ENCODE peak calls at places on chromosomes 4 and X, in eight cellular contexts. One of them, this sample, is unnamed.

GRCh38 chr4:56701644-56702043 is 20.5 kb upstream of the HOPX start:
- DNase-seq in activated naive CD8-positive, alpha-beta T cell treated with anti-CD3 and anti-CD28 coated beads, Interleukin-2, amount 50 U/mL, for 24 hours: no peak
- DNase-seq in RKO: no peak
- DNase-seq in fibroblast of the aortic adventitia: no peak
- DNase-seq in stimulated activated CD4-positive, alpha-beta T cell treated with anti-CD3 and anti-CD28 coated beads, Interleukin-4, amount 100 ng/mL, for 1 hour: no peak
- DNase-seq in RWPE1: no peak
- DNase-seq in NAMALWA: no peak
- DNase-seq in stimulated activated CD8-positive, alpha-beta memory T cell treated with anti-CD3 and anti-CD28 coated beads, Interleukin-15, amount 100 ng/mL, for 4 hours: no peak
- DNase-seq in this sample: no peak

GRCh38 chr4:98181815-98182214 is 38.5 kb upstream of the STPG2 start:
- DNase-seq in activated naive CD8-positive, alpha-beta T cell treated with anti-CD3 and anti-CD28 coated beads, Interleukin-2, amount 50 U/mL, for 24 hours: no peak
- DNase-seq in RKO: peak
- DNase-seq in fibroblast of the aortic adventitia: peak
- DNase-seq in stimulated activated CD4-positive, alpha-beta T cell treated with anti-CD3 and anti-CD28 coated beads, Interleukin-4, amount 100 ng/mL, for 1 hour: no peak
- DNase-seq in RWPE1: peak
- DNase-seq in NAMALWA: peak
- DNase-seq in stimulated activated CD8-positive, alpha-beta memory T cell treated with anti-CD3 and anti-CD28 coated beads, Interleukin-15, amount 100 ng/mL, for 4 hours: no peak
- DNase-seq in this sample: no peak

GRCh38 chr4:89301902-89302301 is 5.7 kb downstream of the GPRIN3 start:
- DNase-seq in activated naive CD8-positive, alpha-beta T cell treated with anti-CD3 and anti-CD28 coated beads, Interleukin-2, amount 50 U/mL, for 24 hours: no peak
- DNase-seq in RKO: no peak
- DNase-seq in fibroblast of the aortic adventitia: no peak
- DNase-seq in stimulated activated CD4-positive, alpha-beta T cell treated with anti-CD3 and anti-CD28 coated beads, Interleukin-4, amount 100 ng/mL, for 1 hour: no peak
- DNase-seq in RWPE1: no peak
- DNase-seq in NAMALWA: no peak
- DNase-seq in stimulated activated CD8-positive, alpha-beta memory T cell treated with anti-CD3 and anti-CD28 coated beads, Interleukin-15, amount 100 ng/mL, for 4 hours: no peak
- DNase-seq in this sample: no peak

GRCh38 chrX:427812-428725 is 41.4 kb upstream of the PPP2R3B start:
- DNase-seq in activated naive CD8-positive, alpha-beta T cell treated with anti-CD3 and anti-CD28 coated beads, Interleukin-2, amount 50 U/mL, for 24 hours: peak
- DNase-seq in RKO: no peak
- DNase-seq in fibroblast of the aortic adventitia: no peak
- DNase-seq in stimulated activated CD4-positive, alpha-beta T cell treated with anti-CD3 and anti-CD28 coated beads, Interleukin-4, amount 100 ng/mL, for 1 hour: peak
- DNase-seq in RWPE1: no peak
- DNase-seq in NAMALWA: no peak
- DNase-seq in stimulated activated CD8-positive, alpha-beta memory T cell treated with anti-CD3 and anti-CD28 coated beads, Interleukin-15, amount 100 ng/mL, for 4 hours: no peak
- DNase-seq in this sample: peak

GRCh38 chrX:123807825-123808416 is 51.9 kb upstream of the XIAP start:
- DNase-seq in activated naive CD8-positive, alpha-beta T cell treated with anti-CD3 and anti-CD28 coated beads, Interleukin-2, amount 50 U/mL, for 24 hours: no peak
- DNase-seq in RKO: no peak
- DNase-seq in fibroblast of the aortic adventitia: peak
- DNase-seq in stimulated activated CD4-positive, alpha-beta T cell treated with anti-CD3 and anti-CD28 coated beads, Interleukin-4, amount 100 ng/mL, for 1 hour: no peak
- DNase-seq in RWPE1: no peak
- DNase-seq in NAMALWA: no peak
- DNase-seq in stimulated activated CD8-positive, alpha-beta memory T cell treated with anti-CD3 and anti-CD28 coated beads, Interleukin-15, amount 100 ng/mL, for 4 hours: no peak
- DNase-seq in this sample: no peak

GRCh38 chr4:184280104-184280503 is 62.4 kb upstream of the ENPP6 start:
- DNase-seq in activated naive CD8-positive, alpha-beta T cell treated with anti-CD3 and anti-CD28 coated beads, Interleukin-2, amount 50 U/mL, for 24 hours: no peak
- DNase-seq in RKO: no peak
- DNase-seq in fibroblast of the aortic adventitia: no peak
- DNase-seq in stimulated activated CD4-positive, alpha-beta T cell treated with anti-CD3 and anti-CD28 coated beads, Interleukin-4, amount 100 ng/mL, for 1 hour: no peak
- DNase-seq in RWPE1: no peak
- DNase-seq in NAMALWA: no peak
- DNase-seq in stimulated activated CD8-positive, alpha-beta memory T cell treated with anti-CD3 and anti-CD28 coated beads, Interleukin-15, amount 100 ng/mL, for 4 hours: no peak
- DNase-seq in this sample: no peak

GRCh38 chr4:19580090-19580489 is 671.6 kb upstream of the SLIT2 start:
- DNase-seq in activated naive CD8-positive, alpha-beta T cell treated with anti-CD3 and anti-CD28 coated beads, Interleukin-2, amount 50 U/mL, for 24 hours: no peak
- DNase-seq in RKO: no peak
- DNase-seq in fibroblast of the aortic adventitia: peak
- DNase-seq in stimulated activated CD4-positive, alpha-beta T cell treated with anti-CD3 and anti-CD28 coated beads, Interleukin-4, amount 100 ng/mL, for 1 hour: no peak
- DNase-seq in RWPE1: no peak
- DNase-seq in NAMALWA: no peak
- DNase-seq in stimulated activated CD8-positive, alpha-beta memory T cell treated with anti-CD3 and anti-CD28 coated beads, Interleukin-15, amount 100 ng/mL, for 4 hours: no peak
- DNase-seq in this sample: no peak

GRCh38 chrX:49934148-49934547 is 11.8 kb downstream of the CLCN5 start:
- DNase-seq in activated naive CD8-positive, alpha-beta T cell treated with anti-CD3 and anti-CD28 coated beads, Interleukin-2, amount 50 U/mL, for 24 hours: no peak
- DNase-seq in RKO: no peak
- DNase-seq in fibroblast of the aortic adventitia: no peak
- DNase-seq in stimulated activated CD4-positive, alpha-beta T cell treated with anti-CD3 and anti-CD28 coated beads, Interleukin-4, amount 100 ng/mL, for 1 hour: no peak
- DNase-seq in RWPE1: no peak
- DNase-seq in NAMALWA: no peak
- DNase-seq in stimulated activated CD8-positive, alpha-beta memory T cell treated with anti-CD3 and anti-CD28 coated beads, Interleukin-15, amount 100 ng/mL, for 4 hours: no peak
- DNase-seq in this sample: no peak

GRCh38 chr4:84995386-84995785 is 28.9 kb upstream of the WDFY3 start:
- DNase-seq in activated naive CD8-positive, alpha-beta T cell treated with anti-CD3 and anti-CD28 coated beads, Interleukin-2, amount 50 U/mL, for 24 hours: no peak
- DNase-seq in RKO: no peak
- DNase-seq in fibroblast of the aortic adventitia: no peak
- DNase-seq in stimulated activated CD4-positive, alpha-beta T cell treated with anti-CD3 and anti-CD28 coated beads, Interleukin-4, amount 100 ng/mL, for 1 hour: no peak
- DNase-seq in RWPE1: no peak
- DNase-seq in NAMALWA: no peak
- DNase-seq in stimulated activated CD8-positive, alpha-beta memory T cell treated with anti-CD3 and anti-CD28 coated beads, Interleukin-15, amount 100 ng/mL, for 4 hours: no peak
- DNase-seq in this sample: no peak

GRCh38 chr4:89161841-89162240 is 50.5 kb downstream of the TIGD2 start:
- DNase-seq in activated naive CD8-positive, alpha-beta T cell treated with anti-CD3 and anti-CD28 coated beads, Interleukin-2, amount 50 U/mL, for 24 hours: no peak
- DNase-seq in RKO: no peak
- DNase-seq in fibroblast of the aortic adventitia: peak
- DNase-seq in stimulated activated CD4-positive, alpha-beta T cell treated with anti-CD3 and anti-CD28 coated beads, Interleukin-4, amount 100 ng/mL, for 1 hour: no peak
- DNase-seq in RWPE1: no peak
- DNase-seq in NAMALWA: no peak
- DNase-seq in stimulated activated CD8-positive, alpha-beta memory T cell treated with anti-CD3 and anti-CD28 coated beads, Interleukin-15, amount 100 ng/mL, for 4 hours: no peak
- DNase-seq in this sample: no peak

GRCh38 chr4:26191353-26191752 is 129.5 kb upstream of the RBPJ start:
- DNase-seq in activated naive CD8-positive, alpha-beta T cell treated with anti-CD3 and anti-CD28 coated beads, Interleukin-2, amount 50 U/mL, for 24 hours: no peak
- DNase-seq in RKO: peak
- DNase-seq in fibroblast of the aortic adventitia: no peak
- DNase-seq in stimulated activated CD4-positive, alpha-beta T cell treated with anti-CD3 and anti-CD28 coated beads, Interleukin-4, amount 100 ng/mL, for 1 hour: no peak
- DNase-seq in RWPE1: no peak
- DNase-seq in NAMALWA: no peak
- DNase-seq in stimulated activated CD8-positive, alpha-beta memory T cell treated with anti-CD3 and anti-CD28 coated beads, Interleukin-15, amount 100 ng/mL, for 4 hours: no peak
- DNase-seq in this sample: no peak

GRCh38 chr4:112968456-112969159 is 80.8 kb upstream of the ANK2 start:
- DNase-seq in activated naive CD8-positive, alpha-beta T cell treated with anti-CD3 and anti-CD28 coated beads, Interleukin-2, amount 50 U/mL, for 24 hours: no peak
- DNase-seq in RKO: peak
- DNase-seq in fibroblast of the aortic adventitia: peak
- DNase-seq in stimulated activated CD4-positive, alpha-beta T cell treated with anti-CD3 and anti-CD28 coated beads, Interleukin-4, amount 100 ng/mL, for 1 hour: no peak
- DNase-seq in RWPE1: no peak
- DNase-seq in NAMALWA: no peak
- DNase-seq in stimulated activated CD8-positive, alpha-beta memory T cell treated with anti-CD3 and anti-CD28 coated beads, Interleukin-15, amount 100 ng/mL, for 4 hours: no peak
- DNase-seq in this sample: no peak